ENCODE peak calls at places on chromosomes 3 and 15, in eight cellular contexts. B is heart right ventricle, I is MM.1S, S is lung, C is bronchial epithelial cell, Y is breast epithelium, A is lower lobe of right lung, T is kidney epithelial cell. N is an unnamed sample. For H3K27me3, the result is how much of the 10 kb centered on the place peaks cover.

GRCh38 chr15:74889882-74890768 is at the start of gene MPI:
- DNase-seq in B (peak), I (peak), S (peak), C (peak), Y (peak), A (peak), T (no peak), N (peak)

GRCh38 chr3:39095146-39095677 is 12.2 kb downstream of the GORASP1 start:
- DNase-seq in B (no peak), I (no peak), S (no peak), C (no peak), Y (no peak), A (no peak), T (no peak), N (no peak)

GRCh38 chr15:40782609-40783227 is 12.9 kb downstream of the C15orf62 start:
- DNase-seq in B (no peak), I (peak), S (peak), C (peak), Y (peak), A (peak), T (no peak), N (peak)

GRCh38 chr15:75760689-75761435 is 48.2 kb upstream of the CSPG4 start:
- DNase-seq in B (peak), I (no peak), S (no peak), C (no peak), Y (no peak), A (no peak), T (no peak), N (no peak)

GRCh38 chr15:81304226-81304625 is 19.7 kb downstream of the STARD5 start:
- DNase-seq in B (peak), I (no peak), S (no peak), C (peak), Y (no peak), A (no peak), T (no peak), N (no peak)

GRCh38 chr15:81016253-81017068 is 15.7 kb downstream of the TLNRD1 start:
- DNase-seq in B (no peak), I (no peak), S (no peak), C (no peak), Y (no peak), A (no peak), T (no peak), N (no peak)

GRCh38 chr3:17580901-17581300 is 161.5 kb downstream of the TBC1D5 start:
- DNase-seq in B (no peak), I (no peak), S (no peak), C (no peak), Y (no peak), A (no peak), T (no peak), N (no peak)

GRCh38 chr15:100891316-100892012 is 11.8 kb downstream of the ALDH1A3 start:
- DNase-seq in B (no peak), I (no peak), S (no peak), C (no peak), Y (no peak), A (no peak), T (no peak), N (no peak)

GRCh38 chr3:98513136-98513535 is 9.6 kb downstream of the CLDND1 start:
- DNase-seq in B (no peak), I (no peak), S (no peak), C (peak), Y (no peak), A (no peak), T (no peak), N (no peak)

GRCh38 chr15:59689626-59690236 is 611 bp upstream of the BNIP2 start:
- DNase-seq in B (peak), I (peak), S (peak), C (peak), Y (peak), A (peak), T (no peak), N (no peak)

GRCh38 chr3:38118421-38119247 is 18.3 kb downstream of the ACAA1 start:
- DNase-seq in B (no peak), I (no peak), S (no peak), C (no peak), Y (no peak), A (no peak), T (no peak), N (no peak)

GRCh38 chr3:112111785-112112402 is 21.2 kb downstream of the GCSAM start:
- DNase-seq in B (peak), I (peak), S (peak), C (peak), Y (no peak), A (no peak), T (no peak), N (peak)

GRCh38 chr3:12870942-12871341 is 29.6 kb upstream of the RPL32 start:
- DNase-seq in B (peak), I (peak), S (no peak), C (no peak), Y (no peak), A (no peak), T (no peak), N (peak)

GRCh38 chr15:70892912-70893560 is 410 bp downstream of the LRRC49 start:
- DNase-seq in B (peak), I (peak), S (no peak), C (peak), Y (no peak), A (no peak), T (no peak), N (no peak)

GRCh38 chr3:159835126-159835525 is 153.5 kb upstream of the IL12A start:
- DNase-seq in B (no peak), I (no peak), S (no peak), C (no peak), Y (no peak), A (no peak), T (no peak), N (no peak)

GRCh38 chr3:156474560-156475389 is 80.1 kb downstream of the SSR3 start:
- DNase-seq in B (no peak), I (no peak), S (no peak), C (peak), Y (no peak), A (no peak), T (no peak), N (no peak)

GRCh38 chr15:56369234-56369633 is 4.0 kb downstream of the TEX9 start:
- DNase-seq in B (no peak), I (peak), S (no peak), C (peak), Y (no peak), A (no peak), T (no peak), N (no peak)

GRCh38 chr3:48991851-48992545 is 2.0 kb downstream of the P4HTM start:
- DNase-seq in B (no peak), I (no peak), S (no peak), C (peak), Y (no peak), A (no peak), T (no peak), N (no peak)

GRCh38 chr3:44648564-44649229 is at the start of gene ZNF35:
- DNase-seq in B (peak), I (peak), S (peak), C (peak), Y (peak), A (peak), T (peak), N (peak)

GRCh38 chr15:67593561-67593960 is 51.1 kb downstream of the MAP2K5 start:
- DNase-seq in B (no peak), I (no peak), S (no peak), C (no peak), Y (no peak), A (no peak), T (no peak), N (no peak)

GRCh38 chr3:33218446-33219174 is at the start of gene SUSD5:
- DNase-seq in B (no peak), I (no peak), S (no peak), C (no peak), Y (no peak), A (no peak), T (no peak), N (peak)

GRCh38 chr3:189070965-189071364 is 100.8 kb upstream of the TPRG1 start:
- DNase-seq in B (no peak), I (no peak), S (no peak), C (no peak), Y (no peak), A (no peak), T (no peak), N (no peak)

GRCh38 chr3:138197058-138197457 is 10.0 kb downstream of the ARMC8 start:
- DNase-seq in B (no peak), I (peak), S (no peak), C (peak), Y (no peak), A (no peak), T (no peak), N (no peak)

GRCh38 chr3:50807266-50807665 is 132.5 kb downstream of the DOCK3 start:
- DNase-seq in B (peak), I (no peak), S (peak), C (peak), Y (no peak), A (no peak), T (no peak), N (no peak)

DNA sequence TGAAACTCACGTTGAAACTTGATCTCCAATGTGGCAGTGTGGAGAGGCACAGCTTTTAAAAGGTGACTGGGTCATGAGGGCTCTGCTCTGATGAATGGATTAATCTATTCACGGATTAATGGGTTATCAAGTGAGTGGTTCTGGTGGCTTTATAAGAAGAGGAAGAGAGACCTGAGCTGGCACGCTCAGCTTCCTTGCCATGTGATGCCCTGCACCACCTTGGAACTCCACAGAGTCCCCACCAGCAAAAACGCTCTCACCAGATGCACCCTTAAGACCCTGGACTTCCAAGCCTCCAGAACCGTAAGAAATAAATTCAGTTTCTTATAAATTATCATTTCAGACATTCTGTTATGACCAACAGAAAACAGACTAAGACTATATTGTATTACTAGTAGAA is 2.6 kb downstream of the PPP1R2 start:
- DNase-seq in B (no peak), I (no peak), S (no peak), C (no peak), Y (no peak), A (no peak), T (no peak), N (no peak)
- H3K4me3 ChIP-seq in B (no peak), I (no peak), S (no peak), C (no peak), Y (no peak), A (peak), T (no peak), N (peak)

DNA sequence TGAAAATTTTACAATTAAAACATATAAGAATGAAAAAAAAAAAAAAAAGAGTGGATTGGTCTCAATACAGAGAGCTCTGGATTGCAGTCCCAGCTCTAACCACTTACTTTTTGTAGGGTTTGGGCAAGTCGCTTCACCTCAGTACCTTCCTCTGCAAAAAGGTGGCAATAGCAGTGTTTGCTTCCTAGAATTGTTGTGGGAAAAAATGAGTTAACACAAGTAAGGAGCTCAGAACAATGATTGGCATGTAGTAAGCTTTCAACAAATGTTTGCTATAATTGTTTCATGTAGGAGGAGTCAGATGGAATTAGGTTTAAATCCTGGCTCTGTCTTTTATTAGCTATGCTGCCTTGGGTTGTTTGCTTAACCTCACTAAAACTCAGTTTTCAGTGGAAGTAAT is 425.2 kb upstream of the TBL1XR1 start:
- DNase-seq in B (no peak), I (no peak), S (no peak), C (no peak), Y (no peak), A (no peak), T (no peak), N (no peak)
- TF ChIP-seq CTCF in B (peak), I (no peak), S (no peak), C (no peak), Y (no peak), A (no peak), T (peak), N (no peak)

DNA sequence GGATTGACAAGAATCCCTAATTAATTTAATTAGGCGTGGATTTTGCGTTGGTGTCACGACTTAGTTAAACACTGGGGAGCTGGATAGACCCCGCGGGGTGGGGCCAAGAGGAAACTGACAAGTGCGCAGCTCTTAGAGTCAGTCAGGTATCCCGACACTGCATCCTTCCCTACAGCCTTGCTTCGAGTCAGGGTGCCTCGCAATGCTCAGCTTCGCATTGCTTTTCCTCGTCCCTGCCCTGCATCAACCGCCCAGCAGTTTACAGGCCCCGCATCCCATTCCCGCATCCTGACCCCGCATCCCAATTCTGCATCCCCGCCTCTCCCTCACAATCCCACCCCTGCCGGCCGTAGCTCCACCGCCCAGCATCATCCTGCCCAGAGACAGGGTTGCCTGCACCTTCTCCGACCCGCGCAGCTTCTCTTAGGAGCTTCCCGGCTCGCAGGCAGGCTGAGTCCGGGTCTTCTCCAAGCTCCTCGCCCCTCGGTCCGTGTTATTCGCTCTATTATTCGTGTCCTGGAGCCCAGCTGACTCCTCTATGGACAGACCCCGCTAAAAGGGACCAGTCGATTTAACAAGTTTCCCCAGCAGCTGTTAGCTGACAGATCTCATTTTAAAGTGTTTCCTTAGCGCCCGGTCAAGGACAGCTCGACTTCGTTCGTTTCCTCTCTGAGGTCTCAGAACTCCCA is 697 bp upstream of the SHOX2 start:
- DNase-seq in B (no peak), I (peak), S (no peak), C (no peak), Y (no peak), A (no peak), T (no peak), N (peak)
- H3K27me3 ChIP-seq in B (half or more), I (under half), S (under half), C (half or more), Y (half or more), A (half or more), T (half or more), N (under half)

GRCh38 chr3:73516656-73517055 is 108.1 kb downstream of the PDZRN3 start:
- DNase-seq in B (no peak), I (no peak), S (peak), C (no peak), Y (no peak), A (peak), T (no peak), N (no peak)

GRCh38 chr3:73523661-73524060 is 101.1 kb downstream of the PDZRN3 start:
- DNase-seq in B (no peak), I (no peak), S (no peak), C (no peak), Y (no peak), A (no peak), T (no peak), N (no peak)

GRCh38 chr3:73525591-73525990 is 99.2 kb downstream of the PDZRN3 start:
- DNase-seq in B (no peak), I (no peak), S (no peak), C (no peak), Y (no peak), A (no peak), T (no peak), N (no peak)

GRCh38 chr3:73520931-73521461 is 103.7 kb downstream of the PDZRN3 start:
- DNase-seq in B (no peak), I (no peak), S (no peak), C (no peak), Y (peak), A (no peak), T (no peak), N (no peak)

DNA sequence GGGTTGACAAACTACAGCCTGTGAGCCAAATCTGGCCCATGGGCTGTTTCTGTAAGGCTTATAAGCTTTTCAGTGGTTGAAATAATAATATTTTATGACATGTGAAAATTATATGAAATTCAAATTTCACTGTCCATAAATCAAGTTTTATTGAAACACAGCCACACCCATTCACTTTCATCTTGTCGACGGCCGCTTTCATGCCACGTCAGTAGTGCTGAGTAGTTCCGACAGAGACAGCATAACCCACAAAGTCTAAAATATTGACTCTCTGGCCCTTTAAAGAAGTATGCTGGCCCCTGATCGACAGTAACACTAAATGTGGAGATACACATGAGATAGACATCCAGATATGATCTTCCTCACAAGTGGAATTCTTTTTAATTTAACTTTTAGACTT is 102.8 kb downstream of the PDZRN3 start:
- DNase-seq in B (no peak), I (no peak), S (no peak), C (no peak), Y (no peak), A (no peak), T (no peak), N (no peak)
- H3K4me3 ChIP-seq in B (no peak), I (no peak), S (no peak), C (no peak), Y (no peak), A (no peak), T (no peak), N (no peak)

GRCh38 chr3:181030948-181031347 is 41.4 kb upstream of the DNAJC19 start:
- DNase-seq in B (no peak), I (no peak), S (no peak), C (no peak), Y (no peak), A (no peak), T (no peak), N (no peak)
- TF ChIP-seq CTCF in B (no peak), I (no peak), S (no peak), C (no peak), Y (no peak), A (no peak), T (no peak), N (no peak)

GRCh38 chr15:35673093-35673573 is 127.2 kb upstream of the DPH6 start:
- DNase-seq in B (peak), I (no peak), S (no peak), C (no peak), Y (no peak), A (no peak), T (no peak), N (no peak)
- H3K27me3 ChIP-seq in B (under half), I (under half), S (under half), C (under half), Y (under half), A (under half), T (under half), N (under half)

GRCh38 chr3:179322481-179323196 is at the start of gene ZNF639:
- DNase-seq in B (peak), I (peak), S (peak), C (peak), Y (peak), A (peak), T (no peak), N (peak)

GRCh38 chr3:179323197-179323901 is 518 bp downstream of the ZNF639 start:
- DNase-seq in B (peak), I (peak), S (peak), C (peak), Y (peak), A (peak), T (no peak), N (peak)

GRCh38 chr3:179318876-179319275 is 4.0 kb upstream of the ZNF639 start:
- DNase-seq in B (no peak), I (no peak), S (no peak), C (peak), Y (no peak), A (no peak), T (no peak), N (no peak)

GRCh38 chr3:179324270-179324754 is 1.5 kb downstream of the ZNF639 start:
- DNase-seq in B (no peak), I (peak), S (no peak), C (peak), Y (no peak), A (no peak), T (no peak), N (no peak)

DNA sequence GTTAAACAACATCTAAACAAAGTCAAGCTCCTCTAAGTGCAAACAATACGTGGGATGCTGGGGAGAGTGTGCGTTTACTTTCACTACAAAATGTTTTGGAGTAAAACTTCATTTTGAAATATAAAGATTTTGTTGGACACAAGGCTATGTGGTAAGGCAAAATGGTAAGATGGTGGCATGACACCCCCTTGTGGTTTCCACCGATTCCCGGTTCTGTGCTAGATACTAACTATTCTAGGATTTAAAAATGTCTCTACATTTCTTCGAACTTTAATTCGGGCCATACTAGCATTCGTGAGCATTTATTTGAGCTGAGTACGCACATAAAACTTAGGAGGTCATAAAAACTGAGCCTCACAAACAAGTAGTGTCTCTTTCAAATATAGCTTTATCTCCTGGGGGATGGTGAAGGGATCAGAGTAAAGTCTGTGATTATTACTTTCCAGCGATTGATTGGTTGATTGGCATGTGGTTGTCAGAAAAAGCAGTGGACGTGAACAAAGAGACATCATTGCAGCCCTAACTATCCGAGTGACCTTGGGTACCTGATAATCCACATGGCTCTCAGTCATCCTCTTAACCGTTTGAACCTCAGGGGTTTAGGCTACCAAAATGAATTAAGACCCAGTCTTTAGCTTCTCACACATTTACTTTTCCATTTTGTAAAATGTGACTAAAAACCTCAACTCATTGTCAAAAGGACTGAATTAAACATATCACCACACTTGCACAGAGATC is 1.1 kb upstream of the ZNF639 start:
- DNase-seq in B (peak), I (peak), S (no peak), C (peak), Y (no peak), A (no peak), T (no peak), N (no peak)
- H3K4me3 ChIP-seq in B (peak), I (peak), S (no peak), C (peak), Y (peak), A (peak), T (peak), N (peak)

GRCh38 chr3:52055537-52056351 is 627 bp downstream of the DUSP7 start:
- DNase-seq in B (peak), I (peak), S (no peak), C (no peak), Y (no peak), A (peak), T (no peak), N (peak)
- TF ChIP-seq CTCF in B (peak), I (no peak), S (no peak), C (peak), Y (no peak), A (no peak), T (no peak), N (peak)

N was measured in GM06990.